ENCODE peak calls at places on chromosomes 7 and 10, in six cellular contexts. C is CD8-positive, alpha-beta memory T cell; X is neuronal stem cell; G is brain microvascular endothelial cell; U is CD8-positive, alpha-beta T cell; S is right atrium auricular region. Z is an unnamed sample.

GRCh38 chr7:109939207-109939606 is 1151.7 kb upstream of the LRRN3 start:
- DNase-seq in G (no peak), U (no peak), C (no peak), S (no peak), X (no peak), Z (no peak)

GRCh38 chr7:40331915-40332314 is 197.1 kb downstream of the SUGCT start:
- DNase-seq in C (no peak), S (no peak), X (no peak), G (peak), U (no peak), Z (peak)

GRCh38 chr7:34191766-34192550 is 286.6 kb downstream of the BMPER start:
- DNase-seq in S (no peak), G (no peak), C (no peak), U (no peak), X (peak), Z (no peak)

GRCh38 chr7:35316549-35316948 is 62.6 kb upstream of the TBX20 start:
- DNase-seq in U (no peak), G (no peak), S (no peak), X (no peak), C (no peak), Z (no peak)

GRCh38 chr7:105935250-105935649 is 27.8 kb upstream of the CDHR3 start:
- DNase-seq in C (no peak), U (no peak), G (no peak), S (no peak), X (no peak), Z (no peak)

GRCh38 chr10:6388261-6388893 is 185.6 kb downstream of the PFKFB3 start:
- DNase-seq in X (no peak), C (no peak), S (no peak), G (no peak), U (no peak), Z (no peak)

GRCh38 chr7:144487906-144488305 is 84.4 kb upstream of the NOBOX start:
- DNase-seq in C (no peak), G (no peak), U (no peak), S (no peak), X (peak), Z (no peak)

GRCh38 chr7:100824499-100825214 is 2.7 kb downstream of the EPHB4 start:
- DNase-seq in S (no peak), X (no peak), C (no peak), G (no peak), U (no peak), Z (no peak)

GRCh38 chr7:141043621-141044020 is 28.9 kb upstream of the MRPS33 start:
- DNase-seq in X (no peak), G (no peak), C (no peak), S (no peak), U (no peak), Z (no peak)

GRCh38 chr7:159095979-159096411 is 48.7 kb downstream of the VIPR2 start:
- DNase-seq in U (peak), X (no peak), S (peak), G (no peak), C (no peak), Z (no peak)

GRCh38 chr7:123849855-123850254 is 4.9 kb downstream of the HYAL4 start:
- DNase-seq in X (no peak), C (no peak), S (no peak), G (no peak), U (no peak), Z (no peak)

GRCh38 chr7:141333459-141333858 is 217.8 kb upstream of the AGK start:
- DNase-seq in C (no peak), S (no peak), G (no peak), X (peak), U (no peak), Z (no peak)

GRCh38 chr10:51770719-51771118 is 71.3 kb upstream of the CSTF2T start:
- DNase-seq in S (no peak), C (no peak), X (no peak), U (no peak), G (no peak), Z (no peak)

GRCh38 chr7:124497209-124497608 is 268.4 kb downstream of the GPR37 start:
- DNase-seq in U (no peak), G (no peak), C (no peak), S (no peak), X (no peak), Z (no peak)

GRCh38 chr7:50665403-50666123 is 100.4 kb upstream of the DDC start:
- DNase-seq in S (no peak), C (no peak), X (no peak), U (no peak), G (peak), Z (no peak)

GRCh38 chr10:29496341-29497162 is 138.2 kb downstream of the SVIL start:
- DNase-seq in G (peak), U (peak), X (peak), C (peak), S (peak), Z (no peak)

GRCh38 chr10:54653518-54653917 is 147.5 kb downstream of the PCDH15 start:
- DNase-seq in C (no peak), X (no peak), S (no peak), G (no peak), U (no peak), Z (no peak)

GRCh38 chr10:60737242-60737641 is 41.0 kb upstream of the CDK1 start:
- DNase-seq in C (no peak), G (no peak), X (no peak), S (no peak), U (no peak), Z (no peak)

GRCh38 chr10:69010151-69010640 is 21.6 kb downstream of the KIFBP start:
- DNase-seq in X (no peak), G (no peak), S (no peak), U (no peak), C (no peak), Z (no peak)

GRCh38 chr10:133160813-133161471 is 923 bp downstream of the KNDC1 start:
- DNase-seq in S (no peak), X (no peak), G (no peak), U (no peak), C (no peak), Z (no peak)

GRCh38 chr7:32905175-32905662 is 13.7 kb upstream of the KBTBD2 start:
- DNase-seq in C (peak), U (peak), X (peak), S (no peak), G (peak), Z (peak)

GRCh38 chr7:128052404-128052803 is 21.2 kb upstream of the LRRC4 start:
- DNase-seq in U (no peak), X (no peak), S (no peak), G (no peak), C (no peak), Z (no peak)

GRCh38 chr7:155231941-155232340 is 65.7 kb upstream of the INSIG1 start:
- DNase-seq in G (no peak), C (no peak), U (no peak), X (no peak), S (no peak), Z (no peak)

GRCh38 chr7:132113536-132114409 is 462.5 kb downstream of the PLXNA4 start:
- DNase-seq in X (no peak), G (no peak), S (no peak), C (no peak), U (no peak), Z (no peak)

GRCh38 chr7:24158976-24159375 is 125.0 kb upstream of the NPY start:
- DNase-seq in X (no peak), C (no peak), G (no peak), S (no peak), U (no peak), Z (no peak)

GRCh38 chr7:158185653-158186052 is 402.0 kb downstream of the PTPRN2 start:
- DNase-seq in U (no peak), G (no peak), X (no peak), C (no peak), S (no peak), Z (no peak)

GRCh38 chr10:112461029-112461887 is 14.2 kb downstream of the VTI1A start:
- DNase-seq in G (peak), U (no peak), X (no peak), C (no peak), S (no peak), Z (no peak)

GRCh38 chr7:455110-455928 is 64.3 kb downstream of the PDGFA start:
- DNase-seq in S (no peak), U (no peak), C (no peak), G (no peak), X (no peak), Z (no peak)

GRCh38 chr7:134448359-134449229 is 10.3 kb downstream of the AKR1B1 start:
- DNase-seq in C (no peak), X (no peak), S (peak), U (no peak), G (peak), Z (peak)

GRCh38 chr7:2479276-2480070 is 3.3 kb upstream of the GRIFIN start:
- DNase-seq in C (no peak), X (no peak), S (no peak), G (no peak), U (no peak), Z (no peak)

GRCh38 chr7:151896486-151896885 is 19.6 kb upstream of the PRKAG2 start:
- DNase-seq in S (no peak), X (no peak), U (no peak), C (no peak), G (no peak), Z (no peak)

GRCh38 chr7:137717811-137718271 is 128.9 kb downstream of the DGKI start:
- DNase-seq in U (no peak), S (no peak), X (peak), G (peak), C (no peak), Z (no peak)

GRCh38 chr7:47446871-47447466 is 134.9 kb downstream of the TNS3 start:
- DNase-seq in C (no peak), S (no peak), U (no peak), G (no peak), X (no peak), Z (no peak)

GRCh38 chr10:46231087-46231486 is 55.7 kb upstream of the ANTXRL start:
- DNase-seq in G (no peak), S (no peak), X (no peak), C (no peak), U (no peak), Z (no peak)

GRCh38 chr10:102775973-102776669 is 32.4 kb downstream of the WBP1L start:
- DNase-seq in C (peak), U (peak), S (peak), G (peak), X (no peak), Z (no peak)

DNA sequence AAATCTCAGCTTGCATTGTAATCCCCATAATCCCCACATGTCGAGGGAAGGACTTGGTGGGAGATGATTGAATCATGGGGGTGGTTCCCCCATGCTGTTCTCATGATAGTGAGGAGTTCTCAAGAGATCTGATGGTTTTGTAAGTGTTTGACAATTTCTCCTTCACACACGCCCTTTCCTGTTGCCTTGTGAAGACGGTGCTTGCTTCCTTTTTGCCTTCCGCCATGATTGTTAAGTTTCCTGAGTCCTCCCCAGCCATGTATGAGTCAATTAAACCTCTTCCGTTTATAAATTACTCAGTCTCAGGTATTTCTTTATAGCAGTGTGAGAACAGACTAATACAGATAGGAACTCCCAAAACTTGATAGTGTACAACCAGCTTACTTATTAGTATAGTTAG is 98.6 kb downstream of the CREM start:
- DNase-seq in G (no peak), C (no peak), S (no peak), U (no peak), X (no peak), Z (no peak)
- H3K4me3 ChIP-seq in G (no peak), C (no peak), S (no peak), U (no peak), X (no peak), Z (no peak)

DNA sequence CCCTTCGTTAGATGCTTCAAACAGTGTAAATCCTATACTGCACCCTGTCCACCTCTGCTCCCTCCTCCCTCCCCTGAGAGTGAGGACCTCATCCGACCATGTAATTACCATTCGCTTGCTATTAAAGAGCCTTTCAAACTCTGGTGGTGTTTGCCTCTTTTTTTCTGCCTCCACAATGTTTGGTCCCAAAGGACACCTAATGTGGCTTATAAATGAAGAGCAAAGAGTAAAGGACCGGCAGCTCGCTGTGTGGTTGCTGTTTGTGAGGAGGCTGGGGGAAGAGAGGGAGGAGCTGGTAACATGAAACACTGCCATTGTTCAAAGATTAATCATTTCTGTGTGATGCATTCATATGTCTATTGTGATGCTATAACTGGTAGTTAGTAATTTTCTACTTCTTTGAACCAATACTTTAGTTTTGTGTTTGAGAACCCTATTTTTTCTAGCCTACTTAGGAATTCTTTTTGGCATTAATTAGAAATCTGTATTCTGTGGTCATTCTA is 27.9 kb downstream of the MTURN start:
- DNase-seq in S (no peak), U (peak), C (no peak), G (peak), X (no peak), Z (no peak)
- H3K4me3 ChIP-seq in S (no peak), U (no peak), C (peak), G (peak), X (peak), Z (no peak)

GRCh38 chr10:118666350-118666749 is 70.9 kb upstream of the PRLHR start:
- DNase-seq in X (no peak), U (no peak), S (no peak), C (no peak), G (no peak), Z (no peak)
- H3K4me3 ChIP-seq in X (no peak), U (no peak), S (no peak), C (no peak), G (no peak), Z (no peak)

GRCh38 chr7:80230327-80230726 is 95.7 kb downstream of the GNAI1 start:
- DNase-seq in S (no peak), X (no peak), G (no peak), U (no peak), C (no peak), Z (no peak)

GRCh38 chr7:80220022-80220421 is 85.4 kb downstream of the GNAI1 start:
- DNase-seq in S (no peak), G (no peak), U (no peak), X (no peak), C (no peak), Z (no peak)

GRCh38 chr7:80224416-80224815 is 89.8 kb downstream of the GNAI1 start:
- DNase-seq in X (no peak), S (no peak), G (no peak), U (no peak), C (no peak), Z (no peak)

DNA sequence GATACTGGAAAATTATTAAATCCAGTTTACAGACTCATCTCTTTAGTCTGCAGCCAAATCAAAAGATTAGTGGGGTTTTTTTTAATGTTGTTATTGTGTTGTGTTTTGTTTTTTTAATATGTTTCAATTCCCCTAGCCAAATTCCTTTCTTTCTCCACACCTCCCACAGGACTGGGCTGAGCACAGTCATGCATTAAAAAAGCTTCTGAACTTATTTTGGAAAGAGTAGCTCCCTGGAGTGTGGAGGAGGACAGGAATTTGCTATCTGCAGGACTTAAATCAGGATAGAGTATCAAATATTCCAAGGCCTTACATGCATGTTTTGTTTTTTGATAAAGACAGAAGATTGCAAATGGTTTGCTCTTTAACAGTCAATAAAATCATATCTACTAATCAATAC is 90.7 kb downstream of the GNAI1 start:
- DNase-seq in U (no peak), X (no peak), G (no peak), C (no peak), S (no peak), Z (no peak)
- H3K4me3 ChIP-seq in U (no peak), X (no peak), G (no peak), C (no peak), S (no peak), Z (no peak)

GRCh38 chr7:28408105-28408973 is 4.0 kb upstream of the CREB5 start:
- DNase-seq in S (peak), U (no peak), X (peak), C (no peak), G (no peak), Z (no peak)
- H3K4me3 ChIP-seq in S (peak), U (peak), X (peak), C (no peak), G (peak), Z (no peak)

DNA sequence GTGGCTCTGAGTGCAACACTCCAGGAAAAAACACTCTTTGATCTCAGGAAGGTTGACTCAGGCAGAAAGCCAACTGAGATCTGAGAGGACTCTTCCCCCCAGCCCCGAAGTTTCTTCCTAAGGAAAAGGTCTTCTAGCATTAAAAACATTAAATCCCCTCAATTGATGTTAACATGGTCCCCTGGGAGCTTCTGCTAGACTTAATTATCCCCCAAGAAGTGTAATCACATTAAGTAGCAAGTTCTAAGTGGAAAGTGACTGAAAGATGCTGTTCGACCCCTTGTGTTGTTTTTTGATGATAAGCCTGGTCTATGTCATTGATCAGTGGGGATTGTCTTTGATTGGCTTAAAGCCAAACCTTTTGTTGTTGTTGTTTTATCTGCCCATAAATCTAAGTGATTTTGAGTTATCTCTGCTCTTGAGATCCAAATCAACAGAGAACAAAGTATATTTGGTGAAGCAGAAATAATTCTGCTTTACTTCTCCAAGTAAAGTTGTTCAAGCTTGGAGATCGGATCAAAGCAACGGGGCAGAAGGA is 3.4 kb downstream of the NRP1 start:
- DNase-seq in X (no peak), S (no peak), U (no peak), G (no peak), C (no peak), Z (no peak)
- H3K4me3 ChIP-seq in X (peak), S (peak), U (no peak), G (peak), C (no peak), Z (peak)

DNA sequence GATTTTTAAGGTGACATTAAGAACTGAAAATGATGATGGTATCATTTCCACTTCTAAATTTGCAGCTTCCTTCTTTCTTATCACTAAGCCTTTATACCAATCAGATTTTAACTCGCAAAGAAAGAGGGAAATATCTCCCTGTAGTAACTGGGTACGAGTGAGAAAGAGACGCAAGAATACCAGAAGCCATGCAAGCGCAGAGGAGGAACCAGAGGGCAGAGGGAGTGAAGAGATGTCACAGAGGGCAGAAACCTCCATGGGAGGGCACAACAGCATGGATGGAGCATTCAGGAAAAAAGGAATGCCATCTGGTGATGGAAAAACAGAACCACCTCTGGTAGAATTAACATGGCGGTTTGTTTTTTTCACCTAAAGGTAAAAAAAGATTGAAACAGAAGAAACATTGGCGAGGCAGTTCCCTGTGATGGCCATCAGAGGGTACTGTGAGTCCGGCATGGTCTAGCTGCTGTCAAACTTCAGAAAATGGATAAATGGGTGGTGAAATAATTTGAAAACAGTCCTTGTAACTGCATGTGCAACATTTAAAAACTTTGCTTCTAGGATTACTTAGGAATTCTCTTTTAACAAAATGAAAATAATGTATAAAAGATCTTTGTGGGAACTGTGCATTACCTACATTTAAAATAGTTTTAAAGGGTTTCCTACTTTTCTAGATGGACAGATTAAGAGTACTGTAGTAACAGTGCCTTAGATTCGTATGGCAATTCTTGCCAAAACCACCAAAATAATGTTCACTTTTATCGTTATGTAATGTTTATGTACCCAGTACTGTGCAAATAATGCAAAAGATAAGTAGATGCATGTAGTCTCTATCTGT is 91.8 kb downstream of the ARHGAP12 start:
- DNase-seq in G (peak), C (no peak), X (peak), U (no peak), S (no peak), Z (no peak)
- H3K4me3 ChIP-seq in G (no peak), C (no peak), X (no peak), U (no peak), S (no peak), Z (no peak)

DNA sequence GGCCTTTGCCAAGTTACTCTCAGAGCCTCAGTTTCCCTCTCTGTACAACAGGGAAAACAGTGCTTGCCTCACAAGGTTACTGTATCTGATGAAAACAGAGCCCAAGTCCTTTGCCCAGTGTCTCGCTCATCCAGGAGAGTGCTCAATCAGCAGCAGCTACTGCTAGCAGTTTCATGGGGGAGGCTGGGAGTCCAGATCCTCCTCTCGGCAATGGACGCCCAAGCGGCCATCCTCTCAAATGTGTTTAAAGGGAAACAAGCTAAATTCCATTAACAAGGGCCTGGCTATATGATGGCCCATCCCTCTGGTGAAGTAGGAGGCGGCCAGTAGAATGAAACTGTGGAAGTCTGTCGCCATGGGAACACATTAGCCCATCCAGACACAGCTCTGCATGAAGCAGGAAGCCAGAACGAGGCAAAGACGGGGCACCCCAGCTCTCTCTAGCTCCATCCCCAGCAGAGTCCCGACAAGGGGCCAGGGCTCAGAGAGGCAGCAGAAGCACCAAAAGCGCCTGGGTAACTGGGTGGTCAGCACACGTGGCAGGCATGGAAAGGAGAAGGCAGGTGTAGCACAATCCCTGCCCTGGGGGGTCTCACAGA is 35.2 kb downstream of the FAM53B start:
- DNase-seq in C (no peak), X (no peak), U (no peak), S (no peak), G (peak), Z (no peak)
- H3K4me3 ChIP-seq in C (no peak), X (no peak), U (no peak), S (no peak), G (no peak), Z (no peak)